ENCODE peak calls at places on chromosomes 4 and X, in six cellular contexts. One of them, this sample, is unnamed.

GRCh38 chr4:16607693-16608092 is 290.8 kb downstream of the LDB2 start:
- DNase-seq in stomach: no peak
- DNase-seq in left lung: no peak
- DNase-seq in IMR-90: no peak
- DNase-seq in Jurkat, Clone E6-1: no peak
- DNase-seq in CD8-positive, alpha-beta memory T cell: no peak
- DNase-seq in this sample: no peak

GRCh38 chrX:115065304-115065703 is 47.9 kb upstream of the IL13RA2 start:
- DNase-seq in stomach: no peak
- DNase-seq in left lung: no peak
- DNase-seq in IMR-90: no peak
- DNase-seq in Jurkat, Clone E6-1: no peak
- DNase-seq in CD8-positive, alpha-beta memory T cell: no peak
- DNase-seq in this sample: no peak

GRCh38 chr4:10003666-10004065 is 17.6 kb downstream of the SLC2A9 start:
- DNase-seq in stomach: no peak
- DNase-seq in left lung: no peak
- DNase-seq in IMR-90: no peak
- DNase-seq in Jurkat, Clone E6-1: no peak
- DNase-seq in CD8-positive, alpha-beta memory T cell: no peak
- DNase-seq in this sample: no peak

GRCh38 chrX:106300239-106300638 is 132.1 kb downstream of the PWWP3B start:
- DNase-seq in stomach: no peak
- DNase-seq in left lung: no peak
- DNase-seq in IMR-90: no peak
- DNase-seq in Jurkat, Clone E6-1: no peak
- DNase-seq in CD8-positive, alpha-beta memory T cell: no peak
- DNase-seq in this sample: no peak

GRCh38 chr4:121119715-121120114 is 44.4 kb downstream of the TNIP3 start:
- DNase-seq in stomach: no peak
- DNase-seq in left lung: no peak
- DNase-seq in IMR-90: no peak
- DNase-seq in Jurkat, Clone E6-1: no peak
- DNase-seq in CD8-positive, alpha-beta memory T cell: no peak
- DNase-seq in this sample: no peak

GRCh38 chr4:57342406-57342805 is 232.2 kb upstream of the IGFBP7 start:
- DNase-seq in stomach: no peak
- DNase-seq in left lung: no peak
- DNase-seq in IMR-90: peak
- DNase-seq in Jurkat, Clone E6-1: no peak
- DNase-seq in CD8-positive, alpha-beta memory T cell: no peak
- DNase-seq in this sample: no peak

GRCh38 chr4:83207497-83208105 is 77.0 kb downstream of the COQ2 start:
- DNase-seq in stomach: no peak
- DNase-seq in left lung: no peak
- DNase-seq in IMR-90: peak
- DNase-seq in Jurkat, Clone E6-1: no peak
- DNase-seq in CD8-positive, alpha-beta memory T cell: no peak
- DNase-seq in this sample: peak

GRCh38 chrX:131854586-131854985 is 168.5 kb upstream of the STK26 start:
- DNase-seq in stomach: no peak
- DNase-seq in left lung: no peak
- DNase-seq in IMR-90: no peak
- DNase-seq in Jurkat, Clone E6-1: no peak
- DNase-seq in CD8-positive, alpha-beta memory T cell: no peak
- DNase-seq in this sample: peak

GRCh38 chrX:123906557-123907316 is 46.9 kb downstream of the XIAP start:
- DNase-seq in stomach: no peak
- DNase-seq in left lung: no peak
- DNase-seq in IMR-90: no peak
- DNase-seq in Jurkat, Clone E6-1: no peak
- DNase-seq in CD8-positive, alpha-beta memory T cell: no peak
- DNase-seq in this sample: no peak

GRCh38 chrX:149185087-149185486 is 320.0 kb downstream of the IDS start:
- DNase-seq in stomach: no peak
- DNase-seq in left lung: no peak
- DNase-seq in IMR-90: no peak
- DNase-seq in Jurkat, Clone E6-1: no peak
- DNase-seq in CD8-positive, alpha-beta memory T cell: no peak
- DNase-seq in this sample: no peak

GRCh38 chrX:19670854-19671620 is 155.7 kb upstream of the MAP3K15 start:
- DNase-seq in stomach: no peak
- DNase-seq in left lung: no peak
- DNase-seq in IMR-90: peak
- DNase-seq in Jurkat, Clone E6-1: no peak
- DNase-seq in CD8-positive, alpha-beta memory T cell: no peak
- DNase-seq in this sample: peak

GRCh38 chrX:101803451-101803850 is 128.4 kb downstream of the ZMAT1 start:
- DNase-seq in stomach: no peak
- DNase-seq in left lung: no peak
- DNase-seq in IMR-90: peak
- DNase-seq in Jurkat, Clone E6-1: peak
- DNase-seq in CD8-positive, alpha-beta memory T cell: no peak
- DNase-seq in this sample: no peak

GRCh38 chr4:73862357-73862756 is 6.8 kb upstream of the CXCL1 start:
- DNase-seq in stomach: no peak
- DNase-seq in left lung: no peak
- DNase-seq in IMR-90: peak
- DNase-seq in Jurkat, Clone E6-1: no peak
- DNase-seq in CD8-positive, alpha-beta memory T cell: no peak
- DNase-seq in this sample: no peak

GRCh38 chr4:188113156-188113555 is 3.8 kb upstream of the TRIML2 start:
- DNase-seq in stomach: no peak
- DNase-seq in left lung: no peak
- DNase-seq in IMR-90: peak
- DNase-seq in Jurkat, Clone E6-1: no peak
- DNase-seq in CD8-positive, alpha-beta memory T cell: no peak
- DNase-seq in this sample: no peak

GRCh38 chr4:7040760-7041159 is 2.4 kb upstream of the TADA2B start:
- DNase-seq in stomach: no peak
- DNase-seq in left lung: no peak
- DNase-seq in IMR-90: no peak
- DNase-seq in Jurkat, Clone E6-1: no peak
- DNase-seq in CD8-positive, alpha-beta memory T cell: no peak
- DNase-seq in this sample: no peak

GRCh38 chrX:51759055-51759454 is 15.8 kb downstream of the GSPT2 start:
- DNase-seq in stomach: no peak
- DNase-seq in left lung: no peak
- DNase-seq in IMR-90: no peak
- DNase-seq in Jurkat, Clone E6-1: no peak
- DNase-seq in CD8-positive, alpha-beta memory T cell: no peak
- DNase-seq in this sample: peak

GRCh38 chr4:151627491-151627890 is 133.3 kb downstream of the GATB start:
- DNase-seq in stomach: no peak
- DNase-seq in left lung: no peak
- DNase-seq in IMR-90: peak
- DNase-seq in Jurkat, Clone E6-1: no peak
- DNase-seq in CD8-positive, alpha-beta memory T cell: no peak
- DNase-seq in this sample: no peak

GRCh38 chr4:150366487-150366999 is 215.4 kb upstream of the MAB21L2 start:
- DNase-seq in stomach: no peak
- DNase-seq in left lung: no peak
- DNase-seq in IMR-90: no peak
- DNase-seq in Jurkat, Clone E6-1: no peak
- DNase-seq in CD8-positive, alpha-beta memory T cell: no peak
- DNase-seq in this sample: peak

GRCh38 chr4:142130636-142131035 is 494.3 kb downstream of the IL15 start:
- DNase-seq in stomach: no peak
- DNase-seq in left lung: no peak
- DNase-seq in IMR-90: no peak
- DNase-seq in Jurkat, Clone E6-1: no peak
- DNase-seq in CD8-positive, alpha-beta memory T cell: no peak
- DNase-seq in this sample: no peak

GRCh38 chrX:132169554-132169953 is 41.7 kb upstream of the FRMD7 start:
- DNase-seq in stomach: no peak
- DNase-seq in left lung: no peak
- DNase-seq in IMR-90: no peak
- DNase-seq in Jurkat, Clone E6-1: no peak
- DNase-seq in CD8-positive, alpha-beta memory T cell: no peak
- DNase-seq in this sample: no peak

GRCh38 chrX:7163146-7163677 is 15.3 kb upstream of the PUDP start:
- DNase-seq in stomach: no peak
- DNase-seq in left lung: no peak
- DNase-seq in IMR-90: no peak
- DNase-seq in Jurkat, Clone E6-1: no peak
- DNase-seq in CD8-positive, alpha-beta memory T cell: no peak
- DNase-seq in this sample: peak

GRCh38 chr4:173051697-173052096 is 116.9 kb upstream of the GALNT7 start:
- DNase-seq in stomach: no peak
- DNase-seq in left lung: no peak
- DNase-seq in IMR-90: peak
- DNase-seq in Jurkat, Clone E6-1: no peak
- DNase-seq in CD8-positive, alpha-beta memory T cell: no peak
- DNase-seq in this sample: peak

GRCh38 chr4:12586607-12587006 is 897.5 kb downstream of the RAB28 start:
- DNase-seq in stomach: no peak
- DNase-seq in left lung: no peak
- DNase-seq in IMR-90: no peak
- DNase-seq in Jurkat, Clone E6-1: no peak
- DNase-seq in CD8-positive, alpha-beta memory T cell: no peak
- DNase-seq in this sample: no peak

GRCh38 chrX:37509349-37509748 is 62.1 kb upstream of the LANCL3 start:
- DNase-seq in stomach: no peak
- DNase-seq in left lung: no peak
- DNase-seq in IMR-90: no peak
- DNase-seq in Jurkat, Clone E6-1: peak
- DNase-seq in CD8-positive, alpha-beta memory T cell: no peak
- DNase-seq in this sample: peak

DNA sequence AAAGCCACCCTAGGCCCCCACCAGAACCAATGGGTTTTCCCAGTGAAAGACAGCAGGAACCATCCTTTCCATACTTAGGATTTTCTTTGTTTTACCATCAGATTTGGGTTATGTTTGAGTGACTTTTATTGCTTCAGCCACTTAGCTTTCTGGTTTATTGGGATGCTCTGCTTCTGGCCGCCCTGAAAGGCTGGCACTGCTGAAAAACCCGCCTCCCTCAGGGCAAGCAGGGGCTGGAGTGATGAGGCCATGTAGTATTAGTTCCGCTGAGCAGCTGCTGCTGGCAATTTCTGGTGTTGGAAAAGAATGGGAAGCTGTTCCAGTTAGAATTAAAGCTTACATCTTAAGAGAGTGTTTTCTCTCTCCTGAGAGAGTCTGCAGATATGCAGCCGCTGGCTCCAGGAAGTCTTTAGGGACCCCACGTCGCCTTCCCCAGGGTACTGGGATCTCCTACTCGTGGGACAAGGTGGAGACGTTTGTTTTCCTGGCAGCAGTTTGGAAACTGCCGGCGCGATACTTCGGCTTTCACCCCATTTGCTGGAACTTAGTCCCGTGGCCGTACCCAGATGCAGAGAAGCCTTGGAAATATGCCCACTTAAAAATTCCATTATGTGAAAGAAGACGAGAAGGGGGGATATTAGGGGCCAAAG is 72.4 kb downstream of the TMEM131L start:
- DNase-seq in stomach: no peak
- DNase-seq in left lung: no peak
- DNase-seq in IMR-90: peak
- DNase-seq in Jurkat, Clone E6-1: no peak
- DNase-seq in CD8-positive, alpha-beta memory T cell: no peak
- DNase-seq in this sample: no peak
- H3K4me3 ChIP-seq in stomach: peak
- H3K4me3 ChIP-seq in left lung: peak
- H3K4me3 ChIP-seq in IMR-90: peak
- H3K4me3 ChIP-seq in Jurkat, Clone E6-1: no peak
- H3K4me3 ChIP-seq in CD8-positive, alpha-beta memory T cell: no peak
- H3K4me3 ChIP-seq in this sample: no peak

GRCh38 chrX:12956704-12957541 is 18.0 kb upstream of the TMSB4X start:
- DNase-seq in stomach: no peak
- DNase-seq in left lung: no peak
- DNase-seq in IMR-90: peak
- DNase-seq in Jurkat, Clone E6-1: peak
- DNase-seq in CD8-positive, alpha-beta memory T cell: peak
- DNase-seq in this sample: peak
- H3K4me3 ChIP-seq in stomach: no peak
- H3K4me3 ChIP-seq in left lung: peak
- H3K4me3 ChIP-seq in IMR-90: no peak
- H3K4me3 ChIP-seq in Jurkat, Clone E6-1: peak
- H3K4me3 ChIP-seq in CD8-positive, alpha-beta memory T cell: peak
- H3K4me3 ChIP-seq in this sample: no peak

GRCh38 chr4:137531951-137532868 is at the start of gene PCDH18:
- DNase-seq in stomach: peak
- DNase-seq in left lung: peak
- DNase-seq in IMR-90: peak
- DNase-seq in Jurkat, Clone E6-1: peak
- DNase-seq in CD8-positive, alpha-beta memory T cell: no peak
- DNase-seq in this sample: peak
- H3K4me3 ChIP-seq in stomach: peak
- H3K4me3 ChIP-seq in left lung: peak
- H3K4me3 ChIP-seq in IMR-90: peak
- H3K4me3 ChIP-seq in Jurkat, Clone E6-1: peak
- H3K4me3 ChIP-seq in CD8-positive, alpha-beta memory T cell: peak
- H3K4me3 ChIP-seq in this sample: peak

GRCh38 chrX:12867746-12868145 is 874 bp downstream of the TLR7 start:
- DNase-seq in stomach: no peak
- DNase-seq in left lung: no peak
- DNase-seq in IMR-90: no peak
- DNase-seq in Jurkat, Clone E6-1: no peak
- DNase-seq in CD8-positive, alpha-beta memory T cell: no peak
- DNase-seq in this sample: no peak
- H3K4me3 ChIP-seq in stomach: no peak
- H3K4me3 ChIP-seq in left lung: no peak
- H3K4me3 ChIP-seq in IMR-90: no peak
- H3K4me3 ChIP-seq in Jurkat, Clone E6-1: no peak
- H3K4me3 ChIP-seq in CD8-positive, alpha-beta memory T cell: no peak
- H3K4me3 ChIP-seq in this sample: no peak

GRCh38 chrX:40168183-40169015 is 70.6 kb upstream of the BCOR start:
- DNase-seq in stomach: no peak
- DNase-seq in left lung: no peak
- DNase-seq in IMR-90: no peak
- DNase-seq in Jurkat, Clone E6-1: no peak
- DNase-seq in CD8-positive, alpha-beta memory T cell: no peak
- DNase-seq in this sample: peak
- H3K4me3 ChIP-seq in stomach: peak
- H3K4me3 ChIP-seq in left lung: peak
- H3K4me3 ChIP-seq in IMR-90: no peak
- H3K4me3 ChIP-seq in Jurkat, Clone E6-1: no peak
- H3K4me3 ChIP-seq in CD8-positive, alpha-beta memory T cell: no peak
- H3K4me3 ChIP-seq in this sample: no peak

GRCh38 chrX:42093756-42094155 is 170.4 kb upstream of the CASK start:
- DNase-seq in stomach: no peak
- DNase-seq in left lung: no peak
- DNase-seq in IMR-90: peak
- DNase-seq in Jurkat, Clone E6-1: no peak
- DNase-seq in CD8-positive, alpha-beta memory T cell: no peak
- DNase-seq in this sample: no peak
- H3K4me3 ChIP-seq in stomach: no peak
- H3K4me3 ChIP-seq in left lung: no peak
- H3K4me3 ChIP-seq in IMR-90: no peak
- H3K4me3 ChIP-seq in Jurkat, Clone E6-1: no peak
- H3K4me3 ChIP-seq in CD8-positive, alpha-beta memory T cell: no peak
- H3K4me3 ChIP-seq in this sample: no peak